ENCODE peak calls at places on chromosomes 3 and 15, in six cellular contexts. W, J, P, G, R and M are unnamed samples.

GRCh38 chr3:5568451-5568850 is 380.9 kb downstream of the EDEM1 start:
- DNase-seq in J (peak; percentile 43), R (no peak), G (no peak), P (no peak), W (no peak), M (peak; percentile 43)

GRCh38 chr3:74149466-74149865 is 465.0 kb downstream of the CNTN3 start:
- DNase-seq in R (no peak), P (no peak), J (no peak), W (no peak), G (no peak), M (no peak)

GRCh38 chr3:4493008-4493930 is at the start of gene ITPR1:
- DNase-seq in W (peak; percentile 98), P (peak; percentile 99), J (peak; percentile 98), R (peak; percentile 99), G (peak; percentile 98), M (peak; percentile 99)

GRCh38 chr3:46883252-46884185 is 6.0 kb downstream of the PTH1R start:
- DNase-seq in P (peak; percentile 29), J (no peak), W (no peak), G (no peak), R (no peak), M (no peak)

GRCh38 chr3:2356298-2356950 is 257.8 kb downstream of the CNTN4 start:
- DNase-seq in J (no peak), G (no peak), P (no peak), W (no peak), R (no peak), M (no peak)

GRCh38 chr15:77838595-77838994 is 205.9 kb upstream of the LINGO1 start:
- DNase-seq in W (no peak), J (no peak), G (no peak), R (no peak), P (no peak), M (no peak)

GRCh38 chr15:45088801-45089711 is 24.9 kb downstream of the DUOX2 start:
- DNase-seq in G (no peak), R (no peak), W (no peak), P (peak; percentile 21), J (no peak), M (no peak)

GRCh38 chr3:48086736-48087470 is 70.7 kb upstream of the MAP4 start:
- DNase-seq in G (no peak), R (no peak), P (peak; percentile 88), J (no peak), W (peak; percentile 89), M (no peak)

GRCh38 chr3:129585949-129586657 is 20.4 kb downstream of the PLXND1 start:
- DNase-seq in W (no peak), J (no peak), G (no peak), P (no peak), R (no peak), M (no peak)

GRCh38 chr15:49964071-49964470 is 155.0 kb downstream of the ATP8B4 start:
- DNase-seq in W (no peak), G (no peak), R (no peak), P (no peak), J (no peak), M (no peak)

GRCh38 chr3:128073185-128073725 is 21.0 kb downstream of the SEC61A1 start:
- DNase-seq in R (no peak), W (no peak), P (no peak), J (no peak), G (no peak), M (no peak)

GRCh38 chr3:17972889-17973558 is 230.6 kb upstream of the TBC1D5 start:
- DNase-seq in W (no peak), G (no peak), P (no peak), J (no peak), R (no peak), M (no peak)

GRCh38 chr3:16148783-16149182 is 25.7 kb upstream of the GALNT15 start:
- DNase-seq in J (no peak), R (no peak), W (peak; percentile 94), G (no peak), P (peak; percentile 93), M (no peak)

GRCh38 chr3:63089735-63090134 is 188.4 kb upstream of the SYNPR start:
- DNase-seq in W (no peak), P (no peak), J (no peak), G (no peak), R (no peak), M (no peak)

GRCh38 chr3:88137836-88138235 is 11.9 kb upstream of the C3orf38 start:
- DNase-seq in J (no peak), W (peak; percentile 62), R (no peak), P (peak; percentile 24), G (no peak), M (no peak)

GRCh38 chr3:9623148-9623547 is 26.2 kb upstream of the MTMR14 start:
- DNase-seq in P (no peak), G (no peak), J (peak; percentile 26), R (no peak), W (peak; percentile 4), M (no peak)

GRCh38 chr15:82663186-82663600 is 16.0 kb upstream of the CPEB1 start:
- DNase-seq in R (no peak), P (peak; percentile 27), J (peak; percentile 29), W (peak; percentile 31), G (peak; percentile 78), M (peak; percentile 70)

GRCh38 chr3:157856078-157856939 is 249.9 kb downstream of the SHOX2 start:
- DNase-seq in R (no peak), G (no peak), P (no peak), W (no peak), J (no peak), M (no peak)

GRCh38 chr3:141793476-141794260 is 30.5 kb downstream of the GRK7 start:
- DNase-seq in R (no peak), W (no peak), J (no peak), P (no peak), G (no peak), M (peak; percentile 76)

GRCh38 chr3:108494862-108495531 is 15.4 kb downstream of the MYH15 start:
- DNase-seq in W (no peak), J (no peak), R (no peak), P (no peak), G (no peak), M (no peak)

GRCh38 chr15:22904736-22905135 is 66.3 kb downstream of the NIPA2 start:
- DNase-seq in R (no peak), P (no peak), J (no peak), G (no peak), W (no peak), M (no peak)

GRCh38 chr3:16504242-16504641 is 9.3 kb downstream of the RFTN1 start:
- DNase-seq in J (no peak), R (no peak), P (peak; percentile 62), G (no peak), W (peak; percentile 48), M (no peak)

GRCh38 chr3:123072152-123072551 is 5.3 kb downstream of the PDIA5 start:
- DNase-seq in J (no peak), R (no peak), G (no peak), W (no peak), P (no peak), M (peak; percentile 23)

GRCh38 chr15:74619916-74620635 is 4.4 kb downstream of the CLK3 start:
- DNase-seq in J (no peak), P (no peak), R (no peak), W (no peak), G (no peak), M (no peak)

GRCh38 chr3:72661115-72661457 is 187.2 kb downstream of the SHQ1 start:
- DNase-seq in W (peak; percentile 63), R (no peak), J (no peak), P (no peak), G (no peak), M (no peak)

GRCh38 chr3:66038726-66039589 is at the start of gene MAGI1:
- DNase-seq in W (peak; percentile 95), P (peak; percentile 95), J (peak; percentile 73), G (peak; percentile 95), R (peak; percentile 94), M (peak; percentile 96)

DNA sequence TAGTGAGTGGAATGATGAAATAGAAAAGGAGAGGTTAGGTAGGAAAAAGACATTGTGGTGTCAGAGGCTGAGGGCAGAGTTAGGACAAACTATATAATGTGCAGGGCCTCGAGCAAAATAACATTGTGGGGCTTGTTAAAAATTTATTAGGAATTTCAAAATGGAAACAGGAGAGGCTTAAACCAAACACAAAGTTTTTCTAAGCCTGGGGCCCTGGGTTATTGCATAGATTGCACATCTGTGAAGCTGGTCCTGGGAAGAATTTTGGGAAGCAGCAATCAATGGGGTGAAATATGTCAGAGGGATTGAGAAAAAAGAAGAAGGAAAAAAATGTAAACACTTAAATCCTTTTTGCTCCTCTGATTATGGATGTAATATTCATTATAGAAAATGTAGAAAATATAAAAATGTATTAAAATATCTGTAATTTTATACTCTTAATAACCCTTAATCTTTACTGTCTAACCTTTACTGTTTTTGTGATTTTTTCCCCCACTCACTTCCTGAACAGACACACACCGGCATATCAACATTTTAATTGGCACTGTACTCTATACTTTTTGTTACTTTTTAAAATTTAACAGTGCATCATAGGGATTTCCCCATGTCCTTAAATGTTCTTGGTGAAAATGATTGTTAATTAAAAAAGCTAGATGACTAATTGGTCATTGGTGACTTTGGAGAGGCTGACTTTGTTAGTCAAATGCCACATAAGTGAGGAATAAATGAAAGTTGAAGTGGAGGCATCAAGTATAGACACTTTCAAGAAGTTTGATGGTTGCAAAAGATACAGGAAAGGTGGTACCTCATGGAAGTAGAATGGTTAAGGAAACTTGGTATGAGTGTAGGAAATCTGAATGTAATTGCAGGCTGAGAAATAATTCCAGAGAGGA is 183.4 kb downstream of the NFKBIZ start:
- DNase-seq in R (no peak), G (no peak), W (no peak), P (no peak), J (no peak), M (no peak)
- H4K91ac ChIP-seq in R (no peak overlapping the region), G (no peak overlapping the region), W (no peak overlapping the region), P (no peak overlapping the region), J (no peak overlapping the region), M (no peak overlapping the region)

DNA sequence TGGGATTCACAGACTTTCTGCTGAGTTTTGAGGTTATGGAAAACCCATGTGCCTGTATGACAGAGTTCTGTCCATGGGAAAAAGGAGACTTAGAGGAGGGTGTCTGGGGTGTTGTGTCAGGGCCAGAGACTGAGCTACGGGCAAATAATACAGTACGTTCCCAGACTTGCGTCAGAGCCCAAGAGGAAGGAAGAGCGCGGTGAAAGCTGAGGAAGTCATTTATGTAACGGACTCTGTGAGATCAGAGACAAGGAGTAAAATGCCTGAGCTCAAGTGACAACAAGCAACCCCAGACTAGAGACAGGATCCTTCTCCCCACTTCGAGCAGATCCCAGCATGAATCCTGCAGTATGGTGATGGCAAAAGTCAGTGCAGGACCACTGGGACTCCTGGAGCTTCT is 368.6 kb upstream of the MCTP2 start:
- DNase-seq in W (no peak), P (no peak), J (peak; percentile 3), G (no peak), R (no peak), M (no peak)
- H3K9me3 ChIP-seq in W (peaks cover 15% of the 10 kb centered on the region), P (no peaks in the 10 kb centered on the region), J (no peaks in the 10 kb centered on the region), G (peaks cover 3% of the 10 kb centered on the region), R (no peaks in the 10 kb centered on the region), M (no peaks in the 10 kb centered on the region)

GRCh38 chr15:34370129-34370528 is 3.1 kb upstream of the LPCAT4 start:
- DNase-seq in P (no peak), J (no peak), G (no peak), R (no peak), W (no peak), M (no peak)
- H4K91ac ChIP-seq in P (no peak overlapping the region), J (no peak overlapping the region), G (no peak overlapping the region), R (no peak overlapping the region), W (no peak overlapping the region), M (no peak overlapping the region)

DNA sequence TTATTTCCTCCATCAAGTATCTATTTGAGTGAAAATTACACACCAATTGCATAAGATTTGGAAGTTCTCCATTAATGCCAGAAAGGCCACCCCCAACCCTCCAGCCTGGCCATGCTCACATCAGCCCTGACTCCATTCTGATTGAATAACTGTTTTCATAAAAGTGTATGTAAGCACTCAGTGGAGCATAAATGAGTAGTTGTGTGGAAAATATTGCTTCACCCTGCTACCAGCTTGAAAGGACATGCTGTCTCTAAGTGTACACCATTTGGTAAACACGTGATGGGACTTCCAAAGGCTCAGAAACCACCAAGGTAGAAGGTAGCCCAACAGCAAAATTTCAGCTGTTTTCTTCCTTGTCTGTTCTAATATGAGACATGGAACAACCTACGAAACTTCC is 393.8 kb downstream of the ZNF385D start:
- DNase-seq in P (no peak), J (no peak), W (no peak), R (no peak), G (no peak), M (no peak)
- H3K9me3 ChIP-seq in P (peaks cover 12% of the 10 kb centered on the region), J (no peaks in the 10 kb centered on the region), W (no peaks in the 10 kb centered on the region), R (no peaks in the 10 kb centered on the region), G (no peaks in the 10 kb centered on the region), M (no peaks in the 10 kb centered on the region)